ENCODE peak calls at places on chromosomes 12 and 14, in four cellular contexts. One of them, this sample, is unnamed.

GRCh38 chr12:118063567-118064391 is 2.8 kb upstream of the WSB2 start:
- DNase-seq in PC-3: no peak
- DNase-seq in heart right ventricle: no peak
- DNase-seq in suprapubic skin: no peak
- DNase-seq in this sample: no peak

GRCh38 chr14:54132485-54132884 is 175.9 kb upstream of the BMP4 start:
- DNase-seq in heart right ventricle: no peak
- DNase-seq in PC-3: peak; percentile 51
- DNase-seq in suprapubic skin: no peak
- DNase-seq in this sample: no peak

GRCh38 chr12:107513184-107513583 is 172.4 kb upstream of the PWP1 start:
- DNase-seq in suprapubic skin: no peak
- DNase-seq in heart right ventricle: no peak
- DNase-seq in PC-3: no peak
- DNase-seq in this sample: no peak

GRCh38 chr14:29321646-29322045 is 555.1 kb downstream of the FOXG1 start:
- DNase-seq in suprapubic skin: no peak
- DNase-seq in PC-3: no peak
- DNase-seq in heart right ventricle: no peak
- DNase-seq in this sample: no peak

GRCh38 chr12:97322388-97322787 is 140.2 kb upstream of the RMST start:
- DNase-seq in PC-3: no peak
- DNase-seq in heart right ventricle: no peak
- DNase-seq in suprapubic skin: no peak
- DNase-seq in this sample: no peak

GRCh38 chr12:68119250-68119649 is 40.3 kb downstream of the IFNG start:
- DNase-seq in suprapubic skin: no peak
- DNase-seq in heart right ventricle: no peak
- DNase-seq in PC-3: peak; percentile 11
- DNase-seq in this sample: no peak

GRCh38 chr14:80172380-80173055 is 38.8 kb downstream of the DIO2 start:
- DNase-seq in PC-3: peak; percentile 36
- DNase-seq in suprapubic skin: no peak
- DNase-seq in heart right ventricle: no peak
- DNase-seq in this sample: no peak

GRCh38 chr12:795305-795704 is 42.9 kb downstream of the WNK1 start:
- DNase-seq in suprapubic skin: no peak
- DNase-seq in heart right ventricle: no peak
- DNase-seq in PC-3: no peak
- DNase-seq in this sample: no peak

GRCh38 chr12:101927042-101927441 is 49.7 kb downstream of the DRAM1 start:
- DNase-seq in suprapubic skin: no peak
- DNase-seq in PC-3: no peak
- DNase-seq in heart right ventricle: no peak
- DNase-seq in this sample: no peak

GRCh38 chr12:49195734-49196133 is 6.9 kb upstream of the TUBA1A start:
- DNase-seq in suprapubic skin: no peak
- DNase-seq in PC-3: no peak
- DNase-seq in heart right ventricle: no peak
- DNase-seq in this sample: no peak

GRCh38 chr14:105867961-105868599 is 341.7 kb downstream of the TMEM121 start:
- DNase-seq in PC-3: no peak
- DNase-seq in suprapubic skin: no peak
- DNase-seq in heart right ventricle: no peak
- DNase-seq in this sample: no peak

GRCh38 chr14:76924363-76925151 is 98.3 kb downstream of the LRRC74A start:
- DNase-seq in PC-3: no peak
- DNase-seq in heart right ventricle: no peak
- DNase-seq in suprapubic skin: no peak
- DNase-seq in this sample: peak; percentile 37

GRCh38 chr14:25400607-25401206 is 350.8 kb upstream of the STXBP6 start:
- DNase-seq in suprapubic skin: no peak
- DNase-seq in heart right ventricle: no peak
- DNase-seq in PC-3: peak; percentile 64
- DNase-seq in this sample: peak; percentile 1

GRCh38 chr12:25590021-25590721 is 37.1 kb upstream of the LMNTD1 start:
- DNase-seq in PC-3: no peak
- DNase-seq in suprapubic skin: no peak
- DNase-seq in heart right ventricle: no peak
- DNase-seq in this sample: no peak

GRCh38 chr12:121801601-121802484 is 2.0 kb upstream of the SETD1B start:
- DNase-seq in PC-3: peak; percentile 27
- DNase-seq in suprapubic skin: no peak
- DNase-seq in heart right ventricle: no peak
- DNase-seq in this sample: peak; percentile 56

GRCh38 chr14:90727082-90727481 is 89.1 kb downstream of the TTC7B start:
- DNase-seq in suprapubic skin: no peak
- DNase-seq in heart right ventricle: no peak
- DNase-seq in PC-3: no peak
- DNase-seq in this sample: peak; percentile 24

GRCh38 chr14:68757618-68758081 is 35.2 kb downstream of the ZFP36L1 start:
- DNase-seq in heart right ventricle: peak; percentile 26
- DNase-seq in PC-3: no peak
- DNase-seq in suprapubic skin: no peak
- DNase-seq in this sample: no peak

GRCh38 chr12:131048611-131048990 is 94.9 kb downstream of the ADGRD1 start:
- DNase-seq in heart right ventricle: no peak
- DNase-seq in PC-3: no peak
- DNase-seq in suprapubic skin: peak; percentile 53
- DNase-seq in this sample: no peak

GRCh38 chr12:64522807-64523206 is 70.9 kb downstream of the TBK1 start:
- DNase-seq in suprapubic skin: no peak
- DNase-seq in PC-3: no peak
- DNase-seq in heart right ventricle: no peak
- DNase-seq in this sample: no peak

GRCh38 chr12:132965796-132966195 is 9.7 kb upstream of the ZNF605 start:
- DNase-seq in suprapubic skin: no peak
- DNase-seq in heart right ventricle: no peak
- DNase-seq in PC-3: no peak
- DNase-seq in this sample: no peak

GRCh38 chr12:52235822-52236291 is 2.8 kb downstream of the KRT7 start:
- DNase-seq in suprapubic skin: peak; percentile 50
- DNase-seq in PC-3: peak; percentile 95
- DNase-seq in heart right ventricle: no peak
- DNase-seq in this sample: no peak

GRCh38 chr12:129467749-129468148 is 436.1 kb downstream of the TMEM132D start:
- DNase-seq in suprapubic skin: no peak
- DNase-seq in heart right ventricle: no peak
- DNase-seq in PC-3: no peak
- DNase-seq in this sample: no peak

GRCh38 chr12:5135126-5135525 is 91.4 kb downstream of the KCNA5 start:
- DNase-seq in heart right ventricle: no peak
- DNase-seq in suprapubic skin: no peak
- DNase-seq in PC-3: no peak
- DNase-seq in this sample: no peak

GRCh38 chr14:52262600-52262999 is 4.9 kb upstream of the PTGDR start:
- DNase-seq in heart right ventricle: no peak
- DNase-seq in PC-3: no peak
- DNase-seq in suprapubic skin: no peak
- DNase-seq in this sample: no peak

GRCh38 chr12:47068539-47068938 is 10.9 kb upstream of the PCED1B start:
- DNase-seq in suprapubic skin: no peak
- DNase-seq in heart right ventricle: no peak
- DNase-seq in PC-3: no peak
- DNase-seq in this sample: no peak

GRCh38 chr14:48398675-48399282 is 723.4 kb upstream of the MDGA2 start:
- DNase-seq in heart right ventricle: no peak
- DNase-seq in PC-3: peak; percentile 86
- DNase-seq in suprapubic skin: no peak
- DNase-seq in this sample: no peak

GRCh38 chr12:80186727-80187217 is 87.4 kb downstream of the OTOGL start:
- DNase-seq in heart right ventricle: no peak
- DNase-seq in suprapubic skin: peak; percentile 62
- DNase-seq in PC-3: peak; percentile 93
- DNase-seq in this sample: peak; percentile 1

GRCh38 chr12:65868133-65868705 is 43.9 kb downstream of the HMGA2 start:
- DNase-seq in PC-3: no peak
- DNase-seq in suprapubic skin: no peak
- DNase-seq in heart right ventricle: no peak
- DNase-seq in this sample: no peak

GRCh38 chr14:77369280-77369679 is 7.6 kb downstream of the TMED8 start:
- DNase-seq in heart right ventricle: no peak
- DNase-seq in PC-3: no peak
- DNase-seq in suprapubic skin: no peak
- DNase-seq in this sample: no peak

GRCh38 chr12:75725505-75726120 is 214.2 kb upstream of the KRR1 start:
- DNase-seq in heart right ventricle: no peak
- DNase-seq in PC-3: peak; percentile 87
- DNase-seq in suprapubic skin: no peak
- DNase-seq in this sample: no peak

GRCh38 chr14:59221558-59221957 is 33.1 kb downstream of the DAAM1 start:
- DNase-seq in heart right ventricle: no peak
- DNase-seq in PC-3: no peak
- DNase-seq in suprapubic skin: no peak
- DNase-seq in this sample: no peak

GRCh38 chr14:64992328-64992885 is 5.7 kb downstream of the FNTB start:
- DNase-seq in heart right ventricle: no peak
- DNase-seq in PC-3: no peak
- DNase-seq in suprapubic skin: no peak
- DNase-seq in this sample: no peak

GRCh38 chr14:30375280-30375892 is 183.6 kb upstream of the G2E3 start:
- DNase-seq in suprapubic skin: peak; percentile 64
- DNase-seq in PC-3: peak; percentile 78
- DNase-seq in heart right ventricle: peak; percentile 42
- DNase-seq in this sample: peak; percentile 36

DNA sequence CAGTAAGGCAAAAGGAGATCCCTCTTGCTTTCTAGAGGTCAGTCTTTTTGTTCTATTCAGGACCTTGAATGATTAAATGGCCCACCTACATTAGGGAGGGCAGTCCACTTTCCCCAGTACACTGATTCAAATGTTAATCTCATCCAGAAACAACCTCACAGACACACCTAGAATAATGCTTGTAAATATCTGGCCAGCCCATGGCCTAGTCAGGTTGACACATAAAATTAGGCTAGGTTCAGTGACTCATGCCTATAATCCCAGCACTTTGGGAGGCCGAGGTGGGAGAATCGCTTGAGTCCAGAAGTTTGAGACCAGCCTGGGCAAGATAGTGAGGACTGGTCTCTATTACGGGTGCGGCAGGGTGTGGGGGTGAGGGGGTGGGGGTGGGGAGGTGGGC is 43.5 kb downstream of the MIPOL1 start:
- DNase-seq in heart right ventricle: no peak
- DNase-seq in PC-3: peak; percentile 71
- DNase-seq in suprapubic skin: no peak
- DNase-seq in this sample: no peak
- H3K27ac ChIP-seq in heart right ventricle: no peak overlapping the region
- H3K27ac ChIP-seq in PC-3: peak overlapping the region; percentile 22
- H3K27ac ChIP-seq in suprapubic skin: no peak overlapping the region
- H3K27ac ChIP-seq in this sample: no peak overlapping the region

GRCh38 chr14:99879401-99880295 is 86.4 kb downstream of the EML1 start:
- DNase-seq in heart right ventricle: no peak
- DNase-seq in suprapubic skin: no peak
- DNase-seq in PC-3: peak; percentile 86
- DNase-seq in this sample: no peak
- H3K27ac ChIP-seq in heart right ventricle: no peak overlapping the region
- H3K27ac ChIP-seq in suprapubic skin: peak overlapping the region; percentile 50
- H3K27ac ChIP-seq in PC-3: peak overlapping the region; percentile 57
- H3K27ac ChIP-seq in this sample: peak overlapping the region; percentile 46

GRCh38 chr14:93747102-93747501 is 41.2 kb downstream of the PRIMA1 start:
- DNase-seq in suprapubic skin: no peak
- DNase-seq in PC-3: no peak
- DNase-seq in heart right ventricle: no peak
- DNase-seq in this sample: peak; percentile 59
- H3K27ac ChIP-seq in suprapubic skin: no peak overlapping the region
- H3K27ac ChIP-seq in PC-3: no peak overlapping the region
- H3K27ac ChIP-seq in heart right ventricle: no peak overlapping the region
- H3K27ac ChIP-seq in this sample: peak overlapping the region; percentile 90

DNA sequence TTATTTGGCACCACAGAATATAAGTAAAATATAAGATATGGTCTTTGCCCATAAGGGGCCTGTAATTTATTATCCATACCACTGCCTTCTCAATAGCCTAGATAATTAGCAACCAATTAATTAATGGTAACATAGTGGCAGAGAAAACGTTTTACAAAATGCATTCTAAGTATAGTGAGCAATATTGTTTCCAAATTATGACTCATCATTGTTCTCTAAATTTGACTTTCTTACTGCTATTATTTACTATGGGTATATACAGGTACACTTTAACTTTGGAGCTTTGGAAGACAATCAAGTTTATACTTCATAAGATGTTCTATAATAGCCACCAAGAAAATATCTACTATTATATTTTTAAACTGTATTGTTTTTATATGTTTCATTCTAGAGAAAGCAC is 26.7 kb downstream of the DCP1B start:
- DNase-seq in PC-3: no peak
- DNase-seq in heart right ventricle: no peak
- DNase-seq in suprapubic skin: no peak
- DNase-seq in this sample: no peak
- H3K27ac ChIP-seq in PC-3: no peak overlapping the region
- H3K27ac ChIP-seq in heart right ventricle: peak overlapping the region; percentile 82
- H3K27ac ChIP-seq in suprapubic skin: no peak overlapping the region
- H3K27ac ChIP-seq in this sample: no peak overlapping the region

GRCh38 chr12:15205341-15206010 is 15.7 kb downstream of the RERG start:
- DNase-seq in heart right ventricle: no peak
- DNase-seq in suprapubic skin: no peak
- DNase-seq in PC-3: peak; percentile 49
- DNase-seq in this sample: no peak

GRCh38 chr12:15199886-15200285 is 21.3 kb downstream of the RERG start:
- DNase-seq in PC-3: no peak
- DNase-seq in suprapubic skin: no peak
- DNase-seq in heart right ventricle: no peak
- DNase-seq in this sample: no peak

GRCh38 chr12:15200703-15201102 is 20.5 kb downstream of the RERG start:
- DNase-seq in PC-3: no peak
- DNase-seq in suprapubic skin: no peak
- DNase-seq in heart right ventricle: no peak
- DNase-seq in this sample: no peak

GRCh38 chr12:15196678-15197267 is 24.4 kb downstream of the RERG start:
- DNase-seq in PC-3: no peak
- DNase-seq in heart right ventricle: no peak
- DNase-seq in suprapubic skin: no peak
- DNase-seq in this sample: no peak

DNA sequence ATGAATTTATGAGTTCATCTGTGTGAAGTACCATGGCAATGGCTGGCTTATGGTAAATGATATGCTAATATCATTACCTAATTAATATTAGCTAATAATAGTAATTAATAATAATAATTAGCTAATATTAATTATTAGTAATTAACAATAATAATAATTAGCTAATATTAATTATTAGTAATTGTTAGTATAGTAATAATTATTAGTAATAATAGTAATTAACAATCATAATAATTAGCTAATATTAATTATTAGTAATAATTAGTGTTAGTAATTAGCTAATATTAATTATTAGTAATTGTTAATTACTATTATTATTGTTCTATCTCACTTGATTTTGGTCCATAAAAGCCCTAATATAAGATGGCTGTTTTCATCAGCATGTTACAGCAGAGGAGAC is 19.8 kb downstream of the RERG start:
- DNase-seq in PC-3: no peak
- DNase-seq in suprapubic skin: no peak
- DNase-seq in heart right ventricle: no peak
- DNase-seq in this sample: no peak
- H3K27ac ChIP-seq in PC-3: no peak overlapping the region
- H3K27ac ChIP-seq in suprapubic skin: no peak overlapping the region
- H3K27ac ChIP-seq in heart right ventricle: no peak overlapping the region
- H3K27ac ChIP-seq in this sample: no peak overlapping the region

GRCh38 chr12:57091633-57092528 is 3.0 kb downstream of the NAB2 start:
- DNase-seq in PC-3: no peak
- DNase-seq in suprapubic skin: no peak
- DNase-seq in heart right ventricle: no peak
- DNase-seq in this sample: no peak
- H3K27ac ChIP-seq in PC-3: no peak overlapping the region
- H3K27ac ChIP-seq in suprapubic skin: peak overlapping the region; percentile 86
- H3K27ac ChIP-seq in heart right ventricle: no peak overlapping the region
- H3K27ac ChIP-seq in this sample: peak overlapping the region; percentile 74